ENCODE peak calls at places on chromosomes 4 and X, in four cellular contexts. One of them, this sample, is unnamed.
A peak's percentile ranks its signal among the peaks of the same experiment; 100 is the strongest.

GRCh38 chr4:17380347-17380746 is 131.5 kb downstream of the QDPR start:
- DNase-seq in CD8-positive, alpha-beta T cell: no peak
- DNase-seq in HAP-1: no peak
- DNase-seq in NCI-H524: no peak
- DNase-seq in this sample: no peak

GRCh38 chr4:24857996-24858395 is 54.8 kb downstream of the CCDC149 start:
- DNase-seq in NCI-H524: no peak
- DNase-seq in HAP-1: no peak
- DNase-seq in CD8-positive, alpha-beta T cell: no peak
- DNase-seq in this sample: no peak

GRCh38 chrX:97766496-97767095 is 882.9 kb downstream of the RPA4 start:
- DNase-seq in NCI-H524: no peak
- DNase-seq in HAP-1: peak; percentile 83
- DNase-seq in CD8-positive, alpha-beta T cell: no peak
- DNase-seq in this sample: no peak

GRCh38 chr4:147736458-147736857 is 4.6 kb downstream of the ARHGAP10 start:
- DNase-seq in NCI-H524: no peak
- DNase-seq in CD8-positive, alpha-beta T cell: no peak
- DNase-seq in HAP-1: no peak
- DNase-seq in this sample: no peak

GRCh38 chr4:175770555-175770954 is 41.5 kb downstream of the GPM6A start:
- DNase-seq in NCI-H524: no peak
- DNase-seq in HAP-1: no peak
- DNase-seq in CD8-positive, alpha-beta T cell: no peak
- DNase-seq in this sample: no peak

GRCh38 chr4:40152642-40153041 is 44.2 kb upstream of the RHOH start:
- DNase-seq in CD8-positive, alpha-beta T cell: peak; percentile 37
- DNase-seq in NCI-H524: no peak
- DNase-seq in HAP-1: no peak
- DNase-seq in this sample: no peak

GRCh38 chr4:19739101-19739651 is 512.5 kb upstream of the SLIT2 start:
- DNase-seq in HAP-1: no peak
- DNase-seq in NCI-H524: no peak
- DNase-seq in CD8-positive, alpha-beta T cell: no peak
- DNase-seq in this sample: no peak

GRCh38 chrX:112734250-112734649 is 54.5 kb upstream of the LHFPL1 start:
- DNase-seq in NCI-H524: no peak
- DNase-seq in CD8-positive, alpha-beta T cell: no peak
- DNase-seq in HAP-1: no peak
- DNase-seq in this sample: no peak

GRCh38 chr4:186693159-186693815 is 30.4 kb downstream of the FAT1 start:
- DNase-seq in NCI-H524: no peak
- DNase-seq in HAP-1: no peak
- DNase-seq in CD8-positive, alpha-beta T cell: no peak
- DNase-seq in this sample: no peak

GRCh38 chr4:182212211-182212761 is 30.9 kb upstream of the TENM3 start:
- DNase-seq in NCI-H524: peak; percentile 25
- DNase-seq in CD8-positive, alpha-beta T cell: no peak
- DNase-seq in HAP-1: peak; percentile 41
- DNase-seq in this sample: peak; percentile 16